ENCODE peak calls at places on chromosomes 7 and 10, in seven cellular contexts. P is IMR-90; D is OCI-LY7; E is NCI-H1694 treated with DMSO at 0.1 percent for 48 hours; U is naive thymus-derived CD4-positive, alpha-beta T cell; N is stimulated activated CD8-positive, alpha-beta memory T cell treated with anti-CD3 and anti-CD28 coated beads, Interleukin-4, amount 100 ng/mL, for 4 hours; C is stimulated activated CD4-positive, alpha-beta T cell treated with anti-CD3 and anti-CD28 coated beads, TNF-alpha, amount 100 ng/mL, for 1 hour. R is an unnamed sample.

GRCh38 chr7:106589495-106589879 is 71.5 kb downstream of the CCDC71L start:
- DNase-seq in E (no peak), N (no peak), P (no peak), D (no peak), U (no peak), C (no peak), R (no peak)

GRCh38 chr7:138738551-138739335 is 37.6 kb upstream of the SVOPL start:
- DNase-seq in N (peak), U (peak), P (peak), C (peak), D (peak), E (peak), R (peak)

GRCh38 chr10:77636967-77637473 is 588 bp downstream of the KCNMA1 start:
- DNase-seq in P (no peak), U (no peak), N (no peak), E (no peak), C (no peak), D (no peak), R (no peak)

GRCh38 chr10:123808873-123809272 is 82.7 kb downstream of the CPXM2 start:
- DNase-seq in P (no peak), N (no peak), U (no peak), C (no peak), E (no peak), D (no peak), R (no peak)

GRCh38 chr10:91374054-91374453 is 36.1 kb upstream of the HECTD2 start:
- DNase-seq in N (no peak), D (no peak), E (no peak), P (no peak), U (no peak), C (no peak), R (no peak)

GRCh38 chr10:126270116-126270515 is 118.2 kb downstream of the ADAM12 start:
- DNase-seq in U (no peak), D (no peak), P (peak), E (no peak), N (no peak), C (no peak), R (no peak)

GRCh38 chr10:79402951-79403350 is 42.5 kb downstream of the ZCCHC24 start:
- DNase-seq in N (no peak), C (no peak), D (no peak), U (no peak), P (no peak), E (no peak), R (no peak)

GRCh38 chr7:142782922-142783900 is 12.4 kb downstream of the PRSS2 start:
- DNase-seq in P (peak), U (peak), C (peak), D (peak), E (peak), N (no peak), R (peak)

GRCh38 chr7:129502708-129503685 is 666 bp downstream of the SMKR1 start:
- DNase-seq in E (no peak), D (no peak), P (no peak), N (peak), U (peak), C (no peak), R (peak)

GRCh38 chr10:117159390-117159789 is 21.3 kb upstream of the VAX1 start:
- DNase-seq in P (no peak), C (no peak), E (no peak), D (no peak), U (no peak), N (no peak), R (no peak)

GRCh38 chr7:134632937-134633540 is 13.6 kb upstream of the BPGM start:
- DNase-seq in N (no peak), D (peak), U (peak), C (no peak), P (peak), E (peak), R (peak)

GRCh38 chr10:103814626-103815370 is 40.6 kb downstream of the SH3PXD2A start:
- DNase-seq in C (no peak), P (peak), E (no peak), N (no peak), U (no peak), D (no peak), R (no peak)

GRCh38 chr7:27727058-27727457 is 12.9 kb upstream of the TAX1BP1 start:
- DNase-seq in U (no peak), C (no peak), D (no peak), E (no peak), N (no peak), P (no peak), R (no peak)

GRCh38 chr7:17786314-17786852 is 153.9 kb downstream of the SNX13 start:
- DNase-seq in P (no peak), E (no peak), C (no peak), U (no peak), N (no peak), D (no peak), R (no peak)

GRCh38 chr10:21445161-21445560 is 80.3 kb downstream of the SKIDA1 start:
- DNase-seq in P (no peak), N (no peak), C (no peak), U (no peak), D (no peak), E (no peak), R (no peak)

GRCh38 chr7:118352854-118353453 is 128.4 kb downstream of the ANKRD7 start:
- DNase-seq in U (no peak), N (no peak), D (peak), E (peak), C (no peak), P (no peak), R (peak)

GRCh38 chr7:135920478-135920877 is 56.7 kb downstream of the MTPN start:
- DNase-seq in P (no peak), D (no peak), U (no peak), N (no peak), E (no peak), C (no peak), R (no peak)

GRCh38 chr10:50544095-50544856 is 79.5 kb downstream of the SGMS1 start:
- DNase-seq in U (no peak), N (no peak), E (no peak), C (no peak), D (no peak), P (no peak), R (no peak)

GRCh38 chr10:132867801-132868644 is 74.3 kb downstream of the CFAP46 start:
- DNase-seq in C (no peak), D (no peak), N (no peak), U (no peak), P (no peak), E (no peak), R (no peak)

GRCh38 chr10:3811331-3811870 is 26.4 kb upstream of the KLF6 start:
- DNase-seq in N (no peak), U (no peak), C (no peak), E (no peak), D (peak), P (peak), R (no peak)

GRCh38 chr7:20122073-20122472 is 95.1 kb downstream of the MACC1 start:
- DNase-seq in U (no peak), D (no peak), C (no peak), P (no peak), E (no peak), N (no peak), R (no peak)

GRCh38 chr10:127012071-127012768 is 107.0 kb downstream of the DOCK1 start:
- DNase-seq in D (no peak), C (no peak), P (no peak), N (no peak), U (no peak), E (no peak), R (no peak)

GRCh38 chr7:101936612-101937231 is 119.3 kb downstream of the CUX1 start:
- DNase-seq in D (peak), N (no peak), C (no peak), E (no peak), P (peak), U (no peak), R (peak)

GRCh38 chr10:22583683-22584082 is 130.7 kb downstream of the PIP4K2A start:
- DNase-seq in N (no peak), C (no peak), E (no peak), P (no peak), U (no peak), D (no peak), R (no peak)

GRCh38 chr7:372546-372938 is 82.6 kb downstream of the FOXL3 start:
- DNase-seq in N (no peak), C (no peak), E (no peak), U (no peak), D (no peak), P (no peak), R (no peak)

GRCh38 chr10:59907537-59907917 is 1.2 kb upstream of the CCDC6 start:
- DNase-seq in C (no peak), D (no peak), U (no peak), N (no peak), P (no peak), E (no peak), R (no peak)

GRCh38 chr10:73168486-73168844 is 546 bp downstream of the FAM149B1 start:
- DNase-seq in P (no peak), E (no peak), N (no peak), D (no peak), U (no peak), C (no peak), R (no peak)

GRCh38 chr10:110209399-110209925 is 2.1 kb downstream of the MXI1 start:
- DNase-seq in U (no peak), E (peak), N (no peak), D (peak), P (peak), C (peak), R (peak)

GRCh38 chr10:103706047-103706446 is 149.3 kb downstream of the SH3PXD2A start:
- DNase-seq in N (no peak), P (no peak), E (no peak), D (no peak), U (no peak), C (no peak), R (no peak)

GRCh38 chr7:155090647-155091046 is 20.5 kb downstream of the HTR5A start:
- DNase-seq in P (no peak), C (no peak), D (no peak), U (no peak), N (peak), E (no peak), R (no peak)

GRCh38 chr10:34814228-34815173 is 595 bp downstream of the PARD3 start:
- DNase-seq in U (no peak), D (no peak), C (no peak), P (peak), N (no peak), E (no peak), R (no peak)

R was measured in G401.